ENCODE peak calls at places on chromosomes 1 and 21, in nine cellular contexts. One of them, this sample, is unnamed.

GRCh38 chr1:53025034-53025777 is 36.8 kb upstream of the PODN start:
- DNase-seq in mucosa of descending colon: no peak
- DNase-seq in neural progenitor cell: peak; percentile 26
- DNase-seq in CD8-positive, alpha-beta T cell: no peak
- DNase-seq in fibroblast of lung: peak; percentile 76
- DNase-seq in upper lobe of right lung: no peak
- DNase-seq in BE2C: no peak
- DNase-seq in lung: peak; percentile 37
- DNase-seq in tibial nerve: peak; percentile 34
- DNase-seq in this sample: peak; percentile 31

GRCh38 chr1:16717174-16718108 is 22.9 kb upstream of the RNU1-4 start:
- DNase-seq in mucosa of descending colon: no peak
- DNase-seq in neural progenitor cell: peak; percentile 1
- DNase-seq in CD8-positive, alpha-beta T cell: no peak
- DNase-seq in fibroblast of lung: peak; percentile 29
- DNase-seq in upper lobe of right lung: no peak
- DNase-seq in BE2C: no peak
- DNase-seq in lung: peak; percentile 31
- DNase-seq in tibial nerve: no peak
- DNase-seq in this sample: no peak

GRCh38 chr1:202579806-202580205 is 130.4 kb downstream of the SYT2 start:
- DNase-seq in mucosa of descending colon: no peak
- DNase-seq in neural progenitor cell: no peak
- DNase-seq in CD8-positive, alpha-beta T cell: no peak
- DNase-seq in fibroblast of lung: peak; percentile 96
- DNase-seq in upper lobe of right lung: no peak
- DNase-seq in BE2C: no peak
- DNase-seq in lung: no peak
- DNase-seq in tibial nerve: no peak
- DNase-seq in this sample: no peak

GRCh38 chr1:175963740-175964139 is 220.3 kb upstream of the TNR start:
- DNase-seq in mucosa of descending colon: no peak
- DNase-seq in neural progenitor cell: no peak
- DNase-seq in CD8-positive, alpha-beta T cell: no peak
- DNase-seq in fibroblast of lung: no peak
- DNase-seq in upper lobe of right lung: no peak
- DNase-seq in BE2C: no peak
- DNase-seq in lung: no peak
- DNase-seq in tibial nerve: no peak
- DNase-seq in this sample: no peak

GRCh38 chr21:36854391-36854790 is 112.1 kb downstream of the HLCS start:
- DNase-seq in mucosa of descending colon: no peak
- DNase-seq in neural progenitor cell: peak; percentile 84
- DNase-seq in CD8-positive, alpha-beta T cell: no peak
- DNase-seq in fibroblast of lung: no peak
- DNase-seq in upper lobe of right lung: no peak
- DNase-seq in BE2C: peak; percentile 68
- DNase-seq in lung: no peak
- DNase-seq in tibial nerve: no peak
- DNase-seq in this sample: no peak

GRCh38 chr1:215957692-215958091 is 390.6 kb downstream of the KCTD3 start:
- DNase-seq in mucosa of descending colon: no peak
- DNase-seq in neural progenitor cell: peak; percentile 34
- DNase-seq in CD8-positive, alpha-beta T cell: no peak
- DNase-seq in fibroblast of lung: peak; percentile 13
- DNase-seq in upper lobe of right lung: no peak
- DNase-seq in BE2C: peak; percentile 45
- DNase-seq in lung: no peak
- DNase-seq in tibial nerve: no peak
- DNase-seq in this sample: no peak

GRCh38 chr1:101240041-101240430 is 3.2 kb downstream of the S1PR1 start:
- DNase-seq in mucosa of descending colon: no peak
- DNase-seq in neural progenitor cell: no peak
- DNase-seq in CD8-positive, alpha-beta T cell: no peak
- DNase-seq in fibroblast of lung: no peak
- DNase-seq in upper lobe of right lung: no peak
- DNase-seq in BE2C: no peak
- DNase-seq in lung: peak; percentile 33
- DNase-seq in tibial nerve: no peak
- DNase-seq in this sample: no peak

GRCh38 chr1:179955318-179955638 is 668 bp downstream of the CEP350 start:
- DNase-seq in mucosa of descending colon: no peak
- DNase-seq in neural progenitor cell: no peak
- DNase-seq in CD8-positive, alpha-beta T cell: no peak
- DNase-seq in fibroblast of lung: peak; percentile 25
- DNase-seq in upper lobe of right lung: no peak
- DNase-seq in BE2C: no peak
- DNase-seq in lung: no peak
- DNase-seq in tibial nerve: no peak
- DNase-seq in this sample: no peak

GRCh38 chr1:103110701-103111100 is 2.4 kb upstream of the COL11A1 start:
- DNase-seq in mucosa of descending colon: no peak
- DNase-seq in neural progenitor cell: peak; percentile 53
- DNase-seq in CD8-positive, alpha-beta T cell: no peak
- DNase-seq in fibroblast of lung: peak; percentile 30
- DNase-seq in upper lobe of right lung: no peak
- DNase-seq in BE2C: no peak
- DNase-seq in lung: no peak
- DNase-seq in tibial nerve: no peak
- DNase-seq in this sample: no peak

GRCh38 chr1:248837045-248837793 is 805 bp upstream of the ZNF672 start:
- DNase-seq in mucosa of descending colon: no peak
- DNase-seq in neural progenitor cell: peak; percentile 22
- DNase-seq in CD8-positive, alpha-beta T cell: no peak
- DNase-seq in fibroblast of lung: no peak
- DNase-seq in upper lobe of right lung: no peak
- DNase-seq in BE2C: no peak
- DNase-seq in lung: no peak
- DNase-seq in tibial nerve: no peak
- DNase-seq in this sample: no peak

GRCh38 chr1:25556791-25557476 is 13.5 kb downstream of the LDLRAP1 start:
- DNase-seq in mucosa of descending colon: peak; percentile 57
- DNase-seq in neural progenitor cell: no peak
- DNase-seq in CD8-positive, alpha-beta T cell: peak; percentile 71
- DNase-seq in fibroblast of lung: peak; percentile 57
- DNase-seq in upper lobe of right lung: no peak
- DNase-seq in BE2C: no peak
- DNase-seq in lung: no peak
- DNase-seq in tibial nerve: no peak
- DNase-seq in this sample: no peak

GRCh38 chr1:58727363-58727762 is 27.5 kb upstream of the MYSM1 start:
- DNase-seq in mucosa of descending colon: no peak
- DNase-seq in neural progenitor cell: no peak
- DNase-seq in CD8-positive, alpha-beta T cell: no peak
- DNase-seq in fibroblast of lung: peak; percentile 91
- DNase-seq in upper lobe of right lung: no peak
- DNase-seq in BE2C: no peak
- DNase-seq in lung: no peak
- DNase-seq in tibial nerve: no peak
- DNase-seq in this sample: no peak

GRCh38 chr1:4924356-4924755 is 269.9 kb downstream of the AJAP1 start:
- DNase-seq in mucosa of descending colon: no peak
- DNase-seq in neural progenitor cell: no peak
- DNase-seq in CD8-positive, alpha-beta T cell: no peak
- DNase-seq in fibroblast of lung: no peak
- DNase-seq in upper lobe of right lung: no peak
- DNase-seq in BE2C: no peak
- DNase-seq in lung: no peak
- DNase-seq in tibial nerve: no peak
- DNase-seq in this sample: no peak

GRCh38 chr1:25871086-25871703 is 4.3 kb downstream of the PAQR7 start:
- DNase-seq in mucosa of descending colon: no peak
- DNase-seq in neural progenitor cell: no peak
- DNase-seq in CD8-positive, alpha-beta T cell: no peak
- DNase-seq in fibroblast of lung: no peak
- DNase-seq in upper lobe of right lung: peak; percentile 51
- DNase-seq in BE2C: no peak
- DNase-seq in lung: no peak
- DNase-seq in tibial nerve: no peak
- DNase-seq in this sample: no peak

GRCh38 chr1:203557958-203558760 is 64.2 kb downstream of the OPTC start:
- DNase-seq in mucosa of descending colon: no peak
- DNase-seq in neural progenitor cell: no peak
- DNase-seq in CD8-positive, alpha-beta T cell: no peak
- DNase-seq in fibroblast of lung: peak; percentile 100
- DNase-seq in upper lobe of right lung: no peak
- DNase-seq in BE2C: no peak
- DNase-seq in lung: peak; percentile 61
- DNase-seq in tibial nerve: peak; percentile 30
- DNase-seq in this sample: peak; percentile 45

GRCh38 chr1:186605762-186606350 is 74.4 kb downstream of the PTGS2 start:
- DNase-seq in mucosa of descending colon: peak; percentile 37
- DNase-seq in neural progenitor cell: peak; percentile 81
- DNase-seq in CD8-positive, alpha-beta T cell: no peak
- DNase-seq in fibroblast of lung: peak; percentile 50
- DNase-seq in upper lobe of right lung: no peak
- DNase-seq in BE2C: peak; percentile 22
- DNase-seq in lung: peak; percentile 48
- DNase-seq in tibial nerve: no peak
- DNase-seq in this sample: no peak

GRCh38 chr1:115924730-115925129 is 51.6 kb upstream of the SLC22A15 start:
- DNase-seq in mucosa of descending colon: no peak
- DNase-seq in neural progenitor cell: peak; percentile 52
- DNase-seq in CD8-positive, alpha-beta T cell: no peak
- DNase-seq in fibroblast of lung: no peak
- DNase-seq in upper lobe of right lung: no peak
- DNase-seq in BE2C: no peak
- DNase-seq in lung: no peak
- DNase-seq in tibial nerve: no peak
- DNase-seq in this sample: no peak

GRCh38 chr1:115925511-115925910 is 50.8 kb upstream of the SLC22A15 start:
- DNase-seq in mucosa of descending colon: no peak
- DNase-seq in neural progenitor cell: no peak
- DNase-seq in CD8-positive, alpha-beta T cell: no peak
- DNase-seq in fibroblast of lung: no peak
- DNase-seq in upper lobe of right lung: no peak
- DNase-seq in BE2C: no peak
- DNase-seq in lung: no peak
- DNase-seq in tibial nerve: no peak
- DNase-seq in this sample: no peak

GRCh38 chr1:115927971-115928370 is 48.3 kb upstream of the SLC22A15 start:
- DNase-seq in mucosa of descending colon: no peak
- DNase-seq in neural progenitor cell: no peak
- DNase-seq in CD8-positive, alpha-beta T cell: no peak
- DNase-seq in fibroblast of lung: no peak
- DNase-seq in upper lobe of right lung: no peak
- DNase-seq in BE2C: no peak
- DNase-seq in lung: no peak
- DNase-seq in tibial nerve: no peak
- DNase-seq in this sample: no peak

GRCh38 chr1:115922806-115923205 is 53.5 kb upstream of the SLC22A15 start:
- DNase-seq in mucosa of descending colon: no peak
- DNase-seq in neural progenitor cell: peak; percentile 12
- DNase-seq in CD8-positive, alpha-beta T cell: no peak
- DNase-seq in fibroblast of lung: no peak
- DNase-seq in upper lobe of right lung: no peak
- DNase-seq in BE2C: no peak
- DNase-seq in lung: no peak
- DNase-seq in tibial nerve: no peak
- DNase-seq in this sample: no peak
- H3K36me3 ChIP-seq in mucosa of descending colon: no peaks in the 10 kb centered on the region
- H3K36me3 ChIP-seq in neural progenitor cell: no peaks in the 10 kb centered on the region
- H3K36me3 ChIP-seq in CD8-positive, alpha-beta T cell: no peaks in the 10 kb centered on the region
- H3K36me3 ChIP-seq in fibroblast of lung: no peaks in the 10 kb centered on the region
- H3K36me3 ChIP-seq in upper lobe of right lung: no peaks in the 10 kb centered on the region
- H3K36me3 ChIP-seq in BE2C: no peaks in the 10 kb centered on the region
- H3K36me3 ChIP-seq in lung: no peaks in the 10 kb centered on the region
- H3K36me3 ChIP-seq in tibial nerve: no peaks in the 10 kb centered on the region
- H3K36me3 ChIP-seq in this sample: no peaks in the 10 kb centered on the region

GRCh38 chr21:29671728-29672127 is 268.1 kb downstream of the GRIK1 start:
- DNase-seq in mucosa of descending colon: no peak
- DNase-seq in neural progenitor cell: no peak
- DNase-seq in CD8-positive, alpha-beta T cell: no peak
- DNase-seq in fibroblast of lung: no peak
- DNase-seq in upper lobe of right lung: no peak
- DNase-seq in BE2C: no peak
- DNase-seq in lung: no peak
- DNase-seq in tibial nerve: no peak
- DNase-seq in this sample: no peak
- TF ChIP-seq CTCF in mucosa of descending colon: no peak
- TF ChIP-seq CTCF in neural progenitor cell: peak; percentile 32
- TF ChIP-seq CTCF in CD8-positive, alpha-beta T cell: no peak
- TF ChIP-seq CTCF in fibroblast of lung: peak; percentile 10
- TF ChIP-seq CTCF in upper lobe of right lung: no peak
- TF ChIP-seq CTCF in BE2C: no peak
- TF ChIP-seq CTCF in lung: no peak
- TF ChIP-seq CTCF in tibial nerve: no peak
- TF ChIP-seq CTCF in this sample: no peak

DNA sequence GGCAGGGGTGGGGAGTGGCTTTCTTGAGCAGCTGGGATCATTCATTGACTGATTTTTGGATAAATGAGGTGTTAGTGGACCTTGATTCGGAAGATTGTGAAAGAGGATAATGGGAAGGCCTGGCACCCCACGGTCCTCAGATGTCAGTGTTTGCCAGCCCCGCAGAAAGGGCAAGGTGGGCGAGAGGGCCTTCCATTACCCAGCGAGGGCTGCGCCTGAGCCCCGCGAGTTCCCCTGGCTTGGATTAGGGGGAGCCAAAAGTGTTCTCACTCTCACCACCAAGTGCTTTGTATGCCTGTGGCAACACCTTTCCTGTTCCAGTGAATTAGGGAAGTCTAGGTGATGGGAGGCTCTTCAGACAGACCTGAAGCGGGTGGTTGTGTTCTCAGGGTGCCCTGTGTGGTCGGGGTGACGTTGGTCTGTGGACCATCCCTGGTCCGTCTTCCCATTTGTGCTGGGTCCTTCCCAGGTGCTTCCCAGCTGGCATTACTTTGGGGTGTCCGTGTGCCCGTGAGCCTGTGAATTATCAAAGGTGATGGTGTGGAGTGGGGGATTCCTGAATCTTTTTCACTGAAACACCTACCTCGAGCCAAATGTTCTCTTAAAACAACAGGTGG is 36.7 kb downstream of the COQ8A start:
- DNase-seq in mucosa of descending colon: no peak
- DNase-seq in neural progenitor cell: no peak
- DNase-seq in CD8-positive, alpha-beta T cell: no peak
- DNase-seq in fibroblast of lung: no peak
- DNase-seq in upper lobe of right lung: peak; percentile 31
- DNase-seq in BE2C: no peak
- DNase-seq in lung: no peak
- DNase-seq in tibial nerve: no peak
- DNase-seq in this sample: no peak
- H3K36me3 ChIP-seq in mucosa of descending colon: no peaks in the 10 kb centered on the region
- H3K36me3 ChIP-seq in neural progenitor cell: no peaks in the 10 kb centered on the region
- H3K36me3 ChIP-seq in CD8-positive, alpha-beta T cell: peaks cover 17% of the 10 kb centered on the region
- H3K36me3 ChIP-seq in fibroblast of lung: peaks cover 4% of the 10 kb centered on the region
- H3K36me3 ChIP-seq in upper lobe of right lung: no peaks in the 10 kb centered on the region
- H3K36me3 ChIP-seq in BE2C: peaks cover 13% of the 10 kb centered on the region
- H3K36me3 ChIP-seq in lung: no peaks in the 10 kb centered on the region
- H3K36me3 ChIP-seq in tibial nerve: no peaks in the 10 kb centered on the region
- H3K36me3 ChIP-seq in this sample: peaks cover 20% of the 10 kb centered on the region

DNA sequence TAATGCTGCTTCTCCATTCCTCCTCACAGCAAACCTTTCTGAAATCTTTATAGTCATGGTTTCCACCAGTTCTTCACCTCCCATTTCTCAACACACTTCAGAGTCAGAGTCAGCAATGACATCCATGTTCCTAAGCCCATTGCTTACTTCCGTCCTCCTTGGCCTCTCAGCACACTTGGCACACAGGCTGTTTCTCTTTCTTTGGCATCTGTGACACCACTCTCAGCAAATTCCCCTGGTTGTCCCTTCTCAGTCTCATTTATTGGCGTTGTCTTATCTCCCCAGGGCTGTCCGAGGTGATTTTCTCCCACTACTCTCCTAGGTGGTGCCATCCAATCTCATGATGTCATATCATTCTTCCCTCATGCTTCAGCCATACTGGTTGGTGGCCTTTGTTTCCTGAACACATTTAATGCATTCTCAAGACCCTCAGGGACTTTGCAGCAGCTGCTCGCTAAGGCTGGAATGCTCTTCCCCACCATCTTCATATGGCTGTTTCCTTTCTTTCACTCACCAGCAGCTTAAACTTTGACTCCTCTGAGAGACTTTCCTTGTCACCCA is 3.3 kb upstream of the LGALS8 start:
- DNase-seq in mucosa of descending colon: no peak
- DNase-seq in neural progenitor cell: no peak
- DNase-seq in CD8-positive, alpha-beta T cell: no peak
- DNase-seq in fibroblast of lung: no peak
- DNase-seq in upper lobe of right lung: no peak
- DNase-seq in BE2C: no peak
- DNase-seq in lung: no peak
- DNase-seq in tibial nerve: no peak
- DNase-seq in this sample: no peak
- TF ChIP-seq CTCF in mucosa of descending colon: no peak
- TF ChIP-seq CTCF in neural progenitor cell: no peak
- TF ChIP-seq CTCF in CD8-positive, alpha-beta T cell: no peak
- TF ChIP-seq CTCF in fibroblast of lung: no peak
- TF ChIP-seq CTCF in upper lobe of right lung: no peak
- TF ChIP-seq CTCF in BE2C: no peak
- TF ChIP-seq CTCF in lung: no peak
- TF ChIP-seq CTCF in tibial nerve: no peak
- TF ChIP-seq CTCF in this sample: no peak